ENCODE peak calls at places on chromosomes 12 and 14, in seven cellular contexts. I, J, Q, B, L, G and T are unnamed samples.

GRCh38 chr12:109727746-109728726 is 14.4 kb downstream of the FAM222A start:
- DNase-seq in I (no peak), J (peak; percentile 43), Q (no peak), B (no peak), L (no peak), G (no peak), T (no peak)

GRCh38 chr14:67186369-67186768 is 2.9 kb upstream of the GARIN2 start:
- DNase-seq in I (no peak), J (no peak), Q (no peak), B (no peak), L (no peak), G (no peak), T (no peak)

GRCh38 chr12:106954462-106955376 is 988 bp upstream of the TMEM263 start:
- DNase-seq in I (peak; percentile 15), J (peak; percentile 85), Q (peak; percentile 34), B (peak; percentile 11), L (no peak), G (no peak), T (no peak)

GRCh38 chr12:125186471-125187147 is 121.4 kb downstream of the AACS start:
- DNase-seq in I (no peak), J (no peak), Q (no peak), B (peak; percentile 15), L (no peak), G (peak; percentile 15), T (no peak)

GRCh38 chr12:121102307-121102706 is 30.4 kb upstream of the P2RX7 start:
- DNase-seq in I (no peak), J (no peak), Q (no peak), B (no peak), L (no peak), G (no peak), T (no peak)

GRCh38 chr12:66638666-66639065 is 40.2 kb downstream of the GRIP1 start:
- DNase-seq in I (no peak), J (no peak), Q (no peak), B (no peak), L (no peak), G (no peak), T (no peak)

GRCh38 chr14:21721504-21721903 is 47.9 kb upstream of the OR4E1 start:
- DNase-seq in I (no peak), J (no peak), Q (no peak), B (no peak), L (no peak), G (no peak), T (no peak)

GRCh38 chr12:96194572-96194889 is 356 bp downstream of the ELK3 start:
- DNase-seq in I (no peak), J (no peak), Q (no peak), B (no peak), L (no peak), G (no peak), T (no peak)

GRCh38 chr14:70698288-70698687 is 56.6 kb downstream of the TTC9 start:
- DNase-seq in I (no peak), J (peak; percentile 76), Q (peak; percentile 62), B (no peak), L (no peak), G (peak; percentile 31), T (no peak)

GRCh38 chr12:46664771-46665287 is 161.0 kb downstream of the SLC38A4 start:
- DNase-seq in I (no peak), J (no peak), Q (peak; percentile 92), B (no peak), L (peak; percentile 69), G (peak; percentile 34), T (peak; percentile 67)

GRCh38 chr12:54285150-54286041 is 4.9 kb downstream of the HNRNPA1 start:
- DNase-seq in I (no peak), J (no peak), Q (no peak), B (no peak), L (no peak), G (no peak), T (no peak)
- TF ChIP-seq CTCF in I (peak; percentile 12), J (no peak), Q (peak; percentile 46), B (peak; percentile 58), L (peak; percentile 41), G (no peak), T (peak; percentile 32)

DNA sequence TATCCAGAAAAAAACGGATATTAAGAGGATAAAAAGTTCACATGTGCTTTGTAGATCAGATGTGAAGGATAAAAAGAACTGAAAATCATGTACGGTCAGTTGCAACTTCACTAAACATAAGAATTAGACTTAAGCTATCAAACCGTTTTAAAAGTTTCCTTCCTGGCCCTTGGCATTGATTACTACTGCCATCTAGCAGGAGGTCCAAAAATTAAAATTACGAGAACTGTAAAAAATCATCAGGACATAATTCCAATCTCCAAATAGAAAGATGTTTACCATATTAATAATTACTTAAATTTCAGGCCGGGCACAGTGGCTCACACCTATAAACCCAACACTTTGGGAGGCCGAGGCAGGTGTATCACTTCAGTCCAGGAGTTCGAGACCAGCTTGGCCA is 7.9 kb downstream of the WDR89 start:
- DNase-seq in I (no peak), J (no peak), Q (no peak), B (no peak), L (no peak), G (no peak), T (no peak)
- TF ChIP-seq CTCF in I (no peak), J (no peak), Q (peak; percentile 23), B (no peak), L (no peak), G (no peak), T (peak; percentile 26)

GRCh38 chr12:1946311-1946710 is 27.9 kb upstream of the CACNA2D4 start:
- DNase-seq in I (no peak), J (no peak), Q (peak; percentile 19), B (no peak), L (no peak), G (no peak), T (no peak)

GRCh38 chr12:1948883-1949282 is 30.4 kb upstream of the CACNA2D4 start:
- DNase-seq in I (no peak), J (no peak), Q (no peak), B (no peak), L (no peak), G (no peak), T (no peak)

GRCh38 chr12:1947081-1947480 is 28.6 kb upstream of the CACNA2D4 start:
- DNase-seq in I (no peak), J (no peak), Q (peak; percentile 92), B (no peak), L (peak; percentile 39), G (no peak), T (no peak)

GRCh38 chr12:1949771-1950470 is 31.5 kb upstream of the CACNA2D4 start:
- DNase-seq in I (no peak), J (no peak), Q (peak; percentile 23), B (no peak), L (no peak), G (no peak), T (no peak)
- TF ChIP-seq CTCF in I (no peak), J (no peak), Q (no peak), B (no peak), L (no peak), G (no peak), T (no peak)

DNA sequence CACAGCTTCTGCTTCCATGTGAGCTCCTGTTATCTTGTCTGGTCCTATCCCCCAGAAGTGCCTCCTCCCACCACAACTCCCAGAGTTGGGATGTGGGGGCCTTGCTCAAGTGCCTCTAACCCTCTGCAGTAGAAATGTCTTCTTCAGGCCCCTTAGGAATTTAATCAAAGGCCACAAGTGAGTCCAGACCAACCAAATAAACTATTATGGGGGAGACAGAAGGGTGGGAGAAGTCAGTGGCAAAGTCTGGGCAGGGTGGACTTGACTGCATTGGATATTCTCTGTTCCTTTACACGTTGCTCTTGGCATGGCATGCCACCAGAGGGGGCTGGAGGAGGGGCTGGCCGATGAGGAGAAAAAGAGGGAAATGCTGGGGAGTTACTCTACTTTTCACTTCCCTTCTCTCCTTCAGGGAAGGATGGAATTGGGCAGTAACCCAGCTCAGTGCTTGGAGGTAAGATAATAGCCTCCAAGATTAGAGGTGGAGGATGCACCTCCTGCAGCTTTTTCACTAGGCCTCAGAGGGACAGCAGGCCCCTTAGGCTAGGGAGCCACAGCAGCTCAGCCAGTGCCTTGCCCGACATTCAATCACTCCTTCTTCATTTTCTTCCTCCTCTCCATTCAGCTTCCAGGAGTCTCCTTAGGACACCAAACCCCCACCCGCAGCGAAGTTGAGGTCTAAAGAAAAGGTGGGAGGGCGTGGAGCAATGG is 1.2 kb upstream of the AP1G2 start:
- DNase-seq in I (peak; percentile 56), J (no peak), Q (no peak), B (no peak), L (no peak), G (peak; percentile 67), T (no peak)
- TF ChIP-seq CTCF in I (peak; percentile 40), J (no peak), Q (peak; percentile 34), B (peak; percentile 52), L (peak; percentile 29), G (no peak), T (no peak)